ENCODE peak calls at places on chromosomes 1 and 21, in four cellular contexts. B is GM12878, Q is A549, K is K562. U is an unnamed sample.

GRCh38 chr1:153430561-153430960 is 14.2 kb downstream of the S100A7A start:
- ATAC-seq in K (no peak), Q (no peak), B (no peak), U (no peak)

GRCh38 chr1:111463029-111463683 is 10.6 kb upstream of the C1orf162 start:
- ATAC-seq in Q (no peak), K (peak), B (no peak), U (no peak)

GRCh38 chr1:117171900-117172501 is 38.7 kb downstream of the VTCN1 start:
- ATAC-seq in K (no peak), B (no peak), Q (no peak), U (no peak)

GRCh38 chr1:33188572-33189275 is 6.9 kb upstream of the TRIM62 start:
- ATAC-seq in Q (no peak), K (no peak), B (no peak), U (no peak)

GRCh38 chr1:1091344-1092148 is 17.4 kb upstream of the RNF223 start:
- ATAC-seq in B (peak), Q (no peak), K (peak), U (no peak)

GRCh38 chr1:160375788-160376524 is 9.1 kb downstream of the NHLH1 start:
- ATAC-seq in K (peak), B (peak), Q (peak), U (peak)

GRCh38 chr1:112337028-112337531 is 58.9 kb upstream of the CTTNBP2NL start:
- ATAC-seq in Q (peak), B (peak), K (peak), U (peak)

GRCh38 chr1:109304221-109304915 is 2.4 kb downstream of the MYBPHL start:
- ATAC-seq in B (no peak), K (no peak), Q (no peak), U (peak)

GRCh38 chr1:78491311-78492071 is 717 bp downstream of the PTGFR start:
- ATAC-seq in K (no peak), B (no peak), Q (peak), U (peak)

GRCh38 chr1:29900086-29900485 is 663.8 kb downstream of the PTPRU start:
- ATAC-seq in Q (no peak), B (no peak), K (peak), U (no peak)

GRCh38 chr21:44616591-44616926 is 4.7 kb downstream of the KRTAP10-8 start:
- ATAC-seq in K (no peak), Q (no peak), B (no peak), U (no peak)

GRCh38 chr1:51799372-51799771 is 79.2 kb downstream of the NRDC start:
- ATAC-seq in K (no peak), B (peak), Q (no peak), U (no peak)

GRCh38 chr21:32112194-32112593 is 166.7 kb downstream of the MIS18A start:
- ATAC-seq in B (no peak), Q (no peak), K (no peak), U (no peak)

GRCh38 chr1:89604414-89604735 is 28.5 kb upstream of the LRRC8C start:
- ATAC-seq in K (no peak), Q (no peak), B (no peak), U (no peak)

GRCh38 chr1:13694886-13695684 is 4.9 kb upstream of the PRDM2 start:
- ATAC-seq in K (no peak), Q (no peak), B (no peak), U (no peak)

GRCh38 chr1:205208805-205209204 is 2.7 kb downstream of the DSTYK start:
- ATAC-seq in K (no peak), Q (no peak), B (no peak), U (no peak)

GRCh38 chr1:226611301-226611700 is 62.7 kb downstream of the STUM start:
- ATAC-seq in Q (no peak), B (no peak), K (no peak), U (no peak)

GRCh38 chr1:217088521-217089221 is 365.4 kb upstream of the ESRRG start:
- ATAC-seq in K (no peak), Q (no peak), B (no peak), U (no peak)

GRCh38 chr21:26003428-26003827 is 167.1 kb downstream of the APP start:
- ATAC-seq in K (no peak), Q (no peak), B (no peak), U (no peak)

GRCh38 chr1:161399257-161399998 is 31.8 kb upstream of the CFAP126 start:
- ATAC-seq in B (peak), K (peak), Q (peak), U (peak)

GRCh38 chr21:15449556-15449955 is 280.2 kb upstream of the USP25 start:
- ATAC-seq in Q (no peak), B (no peak), K (no peak), U (no peak)

GRCh38 chr1:211892577-211892976 is 62.0 kb upstream of the LPGAT1 start:
- ATAC-seq in B (no peak), Q (no peak), K (no peak), U (no peak)

GRCh38 chr1:193807208-193807607 is 620.8 kb upstream of the B3GALT2 start:
- ATAC-seq in K (no peak), Q (no peak), B (no peak), U (no peak)

GRCh38 chr1:4745560-4745959 is 91.2 kb downstream of the AJAP1 start:
- ATAC-seq in K (peak), B (no peak), Q (no peak), U (no peak)

GRCh38 chr1:226100436-226101347 is 38.2 kb downstream of the H3-3A start:
- ATAC-seq in Q (peak), K (peak), B (peak), U (no peak)

GRCh38 chr1:200444478-200444877 is 34.6 kb upstream of the ZNF281 start:
- ATAC-seq in B (no peak), K (no peak), Q (no peak), U (no peak)

GRCh38 chr1:211318881-211319280 is 7.8 kb upstream of the TRAF5 start:
- ATAC-seq in B (no peak), K (no peak), Q (no peak), U (no peak)

GRCh38 chr1:176766779-176767178 is 303.8 kb downstream of the PAPPA2 start:
- ATAC-seq in Q (no peak), B (no peak), K (no peak), U (no peak)

GRCh38 chr21:38814126-38815059 is 8.7 kb downstream of the ETS2 start:
- ATAC-seq in B (no peak), K (no peak), Q (no peak), U (no peak)

GRCh38 chr1:35443768-35444518 is 113.3 kb downstream of the KIAA0319L start:
- ATAC-seq in Q (no peak), K (peak), B (no peak), U (no peak)

GRCh38 chr1:41805771-41806471 is 112.8 kb downstream of the HIVEP3 start:
- ATAC-seq in Q (no peak), K (no peak), B (peak), U (no peak)

GRCh38 chr1:184698001-184698400 is 56.7 kb downstream of the EDEM3 start:
- ATAC-seq in Q (no peak), B (no peak), K (no peak), U (no peak)

GRCh38 chr1:85179517-85179916 is 21.3 kb downstream of the SYDE2 start:
- ATAC-seq in B (peak), K (no peak), Q (no peak), U (no peak)

GRCh38 chr1:63698001-63698838 is 75.6 kb upstream of the ROR1 start:
- ATAC-seq in Q (peak), B (no peak), K (no peak), U (peak)

GRCh38 chr1:207845109-207845508 is 65.8 kb downstream of the CD34 start:
- ATAC-seq in K (no peak), Q (no peak), B (no peak), U (no peak)

GRCh38 chr1:206419250-206419649 is 51.0 kb upstream of the IKBKE start:
- ATAC-seq in B (no peak), K (peak), Q (no peak), U (no peak)

GRCh38 chr21:26795866-26796329 is 49.3 kb downstream of the ADAMTS1 start:
- ATAC-seq in B (no peak), K (no peak), Q (peak), U (peak)

GRCh38 chr21:38474124-38474523 is 24.2 kb downstream of the ERG start:
- ATAC-seq in K (no peak), B (no peak), Q (no peak), U (peak)

DNA sequence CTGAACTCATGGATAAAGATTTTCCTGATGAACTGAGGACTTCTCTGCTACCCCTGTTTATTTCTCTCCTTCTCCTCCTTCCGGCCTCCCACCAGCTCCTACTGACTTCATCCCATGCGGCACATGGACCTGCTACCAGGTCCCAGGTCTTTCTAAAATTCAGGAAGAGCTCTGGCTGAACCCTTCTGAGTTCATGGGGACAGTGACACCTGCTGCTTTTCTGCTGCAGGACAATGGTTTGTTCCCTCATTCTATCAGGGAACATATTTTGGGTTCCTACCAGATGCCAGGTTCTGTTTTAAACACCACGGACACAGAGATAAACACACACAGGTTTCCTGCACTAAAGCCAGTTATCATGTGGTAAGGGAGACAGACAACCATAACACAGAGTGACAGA is 114.1 kb upstream of the RAB4A start:
- ATAC-seq in B (no peak), Q (peak), K (peak), U (peak)
- H3K27ac ChIP-seq in B (no peak), Q (no peak), K (no peak), U (no peak)

DNA sequence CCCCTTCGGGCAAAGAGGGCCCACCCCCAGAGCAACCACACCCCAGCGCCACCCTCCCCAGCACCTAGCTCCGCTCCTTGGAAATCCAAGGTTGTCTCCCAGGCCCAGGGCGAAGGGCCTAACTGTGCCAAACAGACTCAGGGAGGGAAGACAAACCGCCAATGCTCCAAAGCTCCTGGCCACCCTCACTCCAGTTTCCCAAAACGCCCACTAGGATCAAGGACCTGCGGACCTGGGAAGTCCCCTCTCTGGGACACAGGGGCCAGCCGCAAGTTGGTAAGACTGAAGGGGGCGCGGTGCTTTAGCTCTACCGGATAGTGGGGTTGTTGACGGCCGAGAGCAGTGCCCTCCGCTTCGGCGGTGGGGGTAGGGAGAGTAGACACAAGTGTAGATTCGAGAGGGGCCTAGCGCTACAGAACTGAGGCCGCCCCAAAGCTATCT is 581 bp downstream of the IRF6 start:
- ATAC-seq in K (no peak), B (no peak), Q (no peak), U (no peak)
- H3K4me3 ChIP-seq in K (no peak), B (no peak), Q (no peak), U (no peak)

GRCh38 chr1:173714759-173715537 is at the start of gene KLHL20:
- ATAC-seq in B (peak), K (peak), Q (peak), U (peak)
- TF ChIP-seq EP300 in B (no peak), K (peak), Q (no peak), U (no peak)

DNA sequence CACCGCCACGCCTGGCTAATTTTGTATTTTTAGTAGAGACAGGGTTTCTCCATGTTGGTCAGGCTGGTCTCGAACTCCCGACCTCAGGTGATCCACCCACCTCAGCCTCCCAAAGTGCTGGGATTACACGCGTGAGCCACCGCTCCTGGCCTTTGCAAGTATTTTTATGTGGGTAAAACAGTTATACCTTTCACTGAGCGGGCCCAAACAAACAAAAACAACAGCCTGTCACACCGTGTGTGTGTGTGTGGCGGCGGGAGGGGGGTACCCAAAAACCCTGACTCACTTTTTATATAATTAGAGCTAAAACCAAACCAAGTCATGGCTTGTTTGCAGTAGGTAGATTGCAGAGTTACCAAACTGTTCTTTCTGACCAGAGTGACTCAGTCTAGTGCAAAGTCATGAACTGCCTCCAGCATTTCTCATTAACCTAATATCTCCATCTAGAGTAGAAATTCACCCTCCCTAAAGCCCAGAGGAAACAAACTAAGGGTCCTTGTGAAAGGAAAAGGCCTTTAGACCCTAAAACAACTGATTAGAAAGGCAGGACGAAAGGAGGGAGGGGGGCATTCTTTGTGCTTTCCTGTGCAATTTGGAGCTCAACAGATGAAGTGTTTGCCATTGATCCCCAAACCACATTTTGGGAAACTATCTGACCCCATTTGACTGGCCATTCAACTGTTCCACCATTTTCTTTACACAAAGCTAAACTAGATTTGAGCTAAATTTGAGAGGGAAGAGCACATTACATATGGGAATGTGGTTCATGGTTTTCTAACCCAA is 181.0 kb downstream of the DHRS3 start:
- ATAC-seq in B (no peak), K (peak), Q (peak), U (no peak)
- H3K27ac ChIP-seq in B (no peak), K (peak), Q (peak), U (no peak)

DNA sequence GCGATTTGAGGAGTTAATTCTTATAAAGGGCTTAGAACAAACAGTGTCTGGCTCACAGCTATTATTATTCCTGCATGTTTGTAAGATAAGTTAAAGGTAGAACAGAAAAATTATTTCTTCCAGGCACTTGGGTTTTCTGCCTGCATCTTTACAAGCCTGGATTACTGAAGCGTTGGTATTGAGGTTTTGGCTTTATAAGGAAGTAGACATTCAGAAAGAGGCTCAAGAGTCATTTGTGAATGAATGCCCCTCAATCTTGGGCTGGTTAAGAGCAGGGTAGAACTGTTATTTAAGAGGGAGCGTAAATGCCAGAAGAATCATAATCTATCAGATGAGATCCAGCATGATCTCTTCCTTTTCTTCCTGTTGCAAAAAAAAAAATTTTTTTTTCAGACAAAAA is 77.3 kb upstream of the ARID1A start:
- ATAC-seq in K (no peak), Q (no peak), B (no peak), U (no peak)
- H3K4me3 ChIP-seq in K (no peak), Q (no peak), B (no peak), U (no peak)

DNA sequence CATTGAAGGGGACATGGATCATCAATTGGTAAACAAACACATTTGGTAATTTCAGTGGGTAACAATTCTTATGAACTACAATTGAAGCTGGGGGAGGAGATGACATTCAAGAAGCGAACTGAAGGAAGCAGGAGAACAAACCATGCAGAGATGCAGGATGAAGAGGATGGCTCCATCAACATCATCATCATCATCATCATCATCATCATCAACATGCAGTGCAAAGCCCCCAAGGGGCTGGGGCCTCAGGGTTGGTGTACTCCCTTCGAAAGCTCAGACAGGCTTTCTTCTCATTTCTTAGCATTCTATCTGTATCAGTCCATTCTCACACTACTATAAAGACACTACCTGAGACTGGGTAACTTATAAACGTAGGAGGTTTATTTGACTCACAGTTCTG is 105.8 kb downstream of the DUSP10 start:
- ATAC-seq in B (no peak), K (no peak), Q (no peak), U (no peak)
- TF ChIP-seq EP300 in B (no peak), K (no peak), Q (no peak), U (no peak)

GRCh38 chr1:180524915-180525695 is 22.7 kb upstream of the ACBD6 start:
- ATAC-seq in B (peak), Q (no peak), K (no peak), U (no peak)
- H3K27ac ChIP-seq in B (no peak), Q (peak), K (no peak), U (no peak)

GRCh38 chr1:155062702-155063411 is 683 bp upstream of the EFNA4 start:
- ATAC-seq in B (peak), Q (peak), K (peak), U (peak)
- H3K4me3 ChIP-seq in B (peak), Q (peak), K (peak), U (peak)

U was measured in gastroesophageal sphincter.